ENCODE peak calls at places on chromosome 1, in five cellular contexts. O is MM.1S, U is hepatocyte, W is GM23248, B is heart left ventricle. Y is an unnamed sample.

GRCh38 chr1:177163844-177164379 is 600 bp downstream of the ASTN1 start:
- DNase-seq in B (no peak), O (no peak), W (no peak), U (no peak), Y (no peak)

GRCh38 chr1:39574646-39575045 is 1.9 kb downstream of the PABPC4 start:
- DNase-seq in W (peak; percentile 37), O (no peak), U (peak; percentile 39), B (no peak), Y (peak; percentile 73)

GRCh38 chr1:21232044-21232443 is 55.3 kb upstream of the EIF4G3 start:
- DNase-seq in B (peak; percentile 45), U (peak; percentile 77), W (peak; percentile 64), O (peak; percentile 15), Y (no peak)

GRCh38 chr1:84758968-84759491 is 68.8 kb upstream of the SSX2IP start:
- DNase-seq in O (no peak), W (peak; percentile 53), U (no peak), B (no peak), Y (no peak)

GRCh38 chr1:206895837-206896242 is 1.4 kb upstream of the IL24 start:
- DNase-seq in U (no peak), W (peak; percentile 85), B (no peak), O (no peak), Y (no peak)

GRCh38 chr1:53799141-53799540 is 39.0 kb downstream of the NDC1 start:
- DNase-seq in W (no peak), B (no peak), O (no peak), U (no peak), Y (no peak)

GRCh38 chr1:66282885-66283284 is 251.1 kb upstream of the SGIP1 start:
- DNase-seq in U (no peak), W (peak; percentile 39), O (no peak), B (no peak), Y (no peak)

GRCh38 chr1:17028662-17029188 is 17.0 kb upstream of the ATP13A2 start:
- DNase-seq in W (peak; percentile 31), O (no peak), U (no peak), B (no peak), Y (no peak)

GRCh38 chr1:183198463-183198862 is 12.4 kb downstream of the LAMC2 start:
- DNase-seq in B (no peak), U (peak; percentile 55), W (peak; percentile 87), O (no peak), Y (peak; percentile 70)

GRCh38 chr1:152110860-152111514 is 4.3 kb downstream of the TCHH start:
- DNase-seq in U (peak; percentile 41), W (peak; percentile 69), O (peak; percentile 54), B (no peak), Y (no peak)

GRCh38 chr1:220604921-220605320 is 77.0 kb downstream of the MARK1 start:
- DNase-seq in U (no peak), O (no peak), W (no peak), B (no peak), Y (no peak)

GRCh38 chr1:35573198-35573775 is at the start of gene TFAP2E:
- DNase-seq in W (peak; percentile 72), O (no peak), U (no peak), B (no peak), Y (peak; percentile 36)

GRCh38 chr1:63615809-63616420 is 22.7 kb downstream of the PGM1 start:
- DNase-seq in U (peak; percentile 82), W (peak; percentile 64), B (peak; percentile 45), O (peak; percentile 68), Y (peak; percentile 26)

GRCh38 chr1:26959722-26960624 is at the start of gene KDF1:
- DNase-seq in U (peak; percentile 94), B (no peak), W (peak; percentile 9), O (peak; percentile 82), Y (no peak)

GRCh38 chr1:169149555-169150286 is 43.2 kb downstream of the ATP1B1 start:
- DNase-seq in B (no peak), O (no peak), U (no peak), W (no peak), Y (no peak)

GRCh38 chr1:203536575-203536974 is 42.6 kb downstream of the OPTC start:
- DNase-seq in U (no peak), O (no peak), B (no peak), W (peak; percentile 48), Y (no peak)

GRCh38 chr1:33094971-33095604 is 14.1 kb downstream of the AZIN2 start:
- DNase-seq in W (peak; percentile 69), O (no peak), U (peak; percentile 78), B (peak; percentile 43), Y (no peak)

GRCh38 chr1:93844262-93845045 is 34.6 kb downstream of the DNTTIP2 start:
- DNase-seq in W (peak; percentile 90), U (peak; percentile 85), B (peak; percentile 35), O (peak; percentile 66), Y (no peak)

GRCh38 chr1:215530401-215530984 is 36.6 kb upstream of the KCTD3 start:
- DNase-seq in B (no peak), O (no peak), U (no peak), W (no peak), Y (no peak)

GRCh38 chr1:56068210-56068609 is 511.2 kb downstream of the PLPP3 start:
- DNase-seq in O (no peak), W (no peak), B (no peak), U (no peak), Y (no peak)

GRCh38 chr1:115946116-115946515 is 30.2 kb upstream of the SLC22A15 start:
- DNase-seq in U (no peak), W (no peak), B (no peak), O (no peak), Y (no peak)

GRCh38 chr1:207828485-207829158 is 76.8 kb downstream of the CD46 start:
- DNase-seq in B (peak; percentile 79), O (peak; percentile 87), U (peak; percentile 79), W (peak; percentile 89), Y (peak; percentile 89)

GRCh38 chr1:208083715-208084085 is 160.5 kb downstream of the PLXNA2 start:
- DNase-seq in U (no peak), W (no peak), O (no peak), B (no peak), Y (no peak)

GRCh38 chr1:36083635-36084501 is at the start of gene TEKT2:
- DNase-seq in O (no peak), U (peak; percentile 80), B (no peak), W (peak; percentile 40), Y (no peak)

GRCh38 chr1:3245768-3246167 is 176.8 kb downstream of the PRDM16 start:
- DNase-seq in W (no peak), U (no peak), O (no peak), B (no peak), Y (no peak)

GRCh38 chr1:19505694-19506457 is 20.5 kb upstream of the CAPZB start:
- DNase-seq in U (no peak), O (no peak), W (no peak), B (peak; percentile 26), Y (peak; percentile 42)

GRCh38 chr1:236951672-236952071 is 52.6 kb downstream of the MT1HL1 start:
- DNase-seq in B (no peak), O (no peak), W (no peak), U (no peak), Y (no peak)

GRCh38 chr1:37574834-37575479 is 18.2 kb downstream of the DNALI1 start:
- DNase-seq in B (no peak), W (peak; percentile 89), U (no peak), O (no peak), Y (no peak)

GRCh38 chr1:25817840-25818501 is 1.8 kb upstream of the MTFR1L start:
- DNase-seq in W (no peak), B (no peak), U (peak; percentile 55), O (no peak), Y (no peak)

GRCh38 chr1:217089239-217090014 is 366.2 kb upstream of the ESRRG start:
- DNase-seq in U (peak; percentile 66), B (peak; percentile 29), W (peak; percentile 24), O (peak; percentile 79), Y (peak; percentile 62)

GRCh38 chr1:111624382-111624781 is 4.8 kb downstream of the RAP1A start:
- DNase-seq in U (no peak), B (no peak), W (no peak), O (no peak), Y (no peak)

GRCh38 chr1:111621050-111621449 is 1.5 kb downstream of the RAP1A start:
- DNase-seq in U (no peak), B (no peak), W (peak; percentile 63), O (no peak), Y (no peak)

GRCh38 chr1:111619635-111620411 is at the start of gene RAP1A:
- DNase-seq in B (peak; percentile 97), W (peak; percentile 96), O (peak; percentile 83), U (peak; percentile 98), Y (peak; percentile 98)

GRCh38 chr1:111620412-111620971 is 903 bp downstream of the RAP1A start:
- DNase-seq in W (no peak), U (no peak), B (no peak), O (no peak), Y (no peak)

GRCh38 chr1:111622166-111622565 is 2.6 kb downstream of the RAP1A start:
- DNase-seq in O (no peak), U (no peak), W (no peak), B (no peak), Y (no peak)
- H3K4me1 ChIP-seq in O (peaks cover under 1% of the 10 kb centered on the region), U (peaks cover 9% of the 10 kb centered on the region), W (peaks cover 26% of the 10 kb centered on the region), B (peaks cover 73% of the 10 kb centered on the region), Y (peaks cover 57% of the 10 kb centered on the region)

DNA sequence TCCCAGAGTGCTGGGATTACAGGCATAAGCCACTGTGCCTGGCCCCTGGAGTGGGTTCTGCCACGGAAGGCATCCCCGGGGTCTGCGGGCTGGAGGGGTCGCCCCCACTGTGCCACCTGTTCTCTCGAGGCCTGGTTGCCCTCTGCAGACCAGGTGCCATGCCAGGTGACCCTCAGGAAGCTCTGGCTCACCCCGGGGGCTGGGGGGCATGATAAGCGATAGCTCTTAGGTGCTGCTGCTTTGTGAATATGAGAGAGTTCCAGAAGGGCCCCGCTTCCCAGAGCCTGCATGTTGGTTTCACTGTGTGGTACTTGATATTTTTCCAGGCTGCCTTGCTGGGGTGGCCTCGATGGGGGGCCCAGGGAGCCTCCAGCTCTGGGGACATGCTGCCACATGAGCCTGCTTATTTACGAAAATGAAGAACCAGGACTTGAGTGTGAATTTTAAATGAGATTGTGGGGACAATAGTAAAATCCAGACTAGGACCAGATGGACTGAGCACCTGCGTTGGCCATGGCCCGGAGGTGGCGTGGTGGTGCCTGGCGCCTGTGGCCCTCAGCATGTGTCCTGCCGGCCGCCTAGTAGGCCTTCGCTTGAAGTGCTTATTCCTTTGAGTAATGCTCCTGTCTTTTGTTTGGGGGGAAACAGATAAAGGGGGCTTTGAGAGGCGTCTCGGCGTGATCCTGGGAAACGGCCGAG is 7.3 kb downstream of the SKI start:
- DNase-seq in U (no peak), O (no peak), W (no peak), B (no peak), Y (no peak)
- H3K27ac ChIP-seq in U (peak overlapping the region; percentile 87), O (no peak overlapping the region), W (peak overlapping the region; percentile 96), B (peak overlapping the region; percentile 89), Y (peak overlapping the region; percentile 76)

DNA sequence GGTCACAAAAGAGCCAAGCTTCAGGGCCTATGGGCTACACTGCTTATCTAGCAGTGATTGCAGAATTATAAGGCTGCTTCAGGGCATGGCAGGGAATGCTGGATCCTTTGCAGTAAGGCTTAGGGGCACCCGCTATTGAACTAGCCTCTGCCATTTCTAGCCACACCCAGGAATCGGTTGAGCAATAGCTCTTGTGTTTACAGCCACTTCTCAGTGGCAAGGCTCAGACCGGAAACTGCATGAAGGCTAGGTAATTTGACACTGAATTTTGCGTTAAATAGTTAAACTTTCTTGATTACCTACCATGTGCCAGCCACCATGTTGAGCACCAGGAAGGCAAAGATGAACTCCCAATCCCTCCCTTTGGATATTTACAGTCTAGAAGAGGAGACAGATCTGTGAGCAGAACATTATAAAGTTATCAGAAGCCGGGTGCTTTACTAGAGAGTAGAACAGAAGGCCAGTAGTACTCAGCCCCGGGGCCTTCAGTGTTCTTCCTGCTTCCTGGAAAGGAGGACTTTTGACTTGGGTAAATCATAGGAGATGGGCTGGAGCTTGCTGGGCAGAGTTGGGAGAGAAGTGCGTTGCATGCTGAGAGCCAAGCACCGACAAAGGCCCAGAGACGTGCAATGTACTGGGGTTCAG is 98.6 kb upstream of the LPGAT1 start:
- DNase-seq in O (no peak), W (peak; percentile 24), U (peak; percentile 77), B (no peak), Y (no peak)
- H3K4me3 ChIP-seq in O (no peak overlapping the region), W (no peak overlapping the region), U (no peak overlapping the region), B (no peak overlapping the region), Y (no peak overlapping the region)

GRCh38 chr1:175192630-175193338 is at the start of gene KIAA0040:
- DNase-seq in W (peak; percentile 42), O (peak; percentile 87), U (peak; percentile 89), B (peak; percentile 79), Y (peak; percentile 81)
- H3K4me1 ChIP-seq in W (peaks cover 7% of the 10 kb centered on the region), O (peaks cover 51% of the 10 kb centered on the region), U (no peaks in the 10 kb centered on the region), B (peaks cover 39% of the 10 kb centered on the region), Y (peaks cover 28% of the 10 kb centered on the region)

Y was measured in psoas muscle.